ENCODE peak calls at places on chromosomes 13 and 19, in four cellular contexts. One of them, this sample, is unnamed.

GRCh38 chr13:99916366-99917103 is 55.0 kb downstream of the ZIC5 start:
- DNase-seq in H1: no peak
- DNase-seq in HepG2: peak
- DNase-seq in K562: peak
- DNase-seq in this sample: no peak

GRCh38 chr19:35199481-35199880 is 29.1 kb downstream of the FAM187B start:
- DNase-seq in H1: no peak
- DNase-seq in HepG2: no peak
- DNase-seq in K562: no peak
- DNase-seq in this sample: no peak

GRCh38 chr19:53010494-53010893 is 3.2 kb upstream of the ERVV-1 start:
- DNase-seq in H1: no peak
- DNase-seq in HepG2: no peak
- DNase-seq in K562: no peak
- DNase-seq in this sample: peak

GRCh38 chr19:17765069-17765618 is 13.9 kb downstream of the FCHO1 start:
- DNase-seq in H1: no peak
- DNase-seq in HepG2: peak
- DNase-seq in K562: no peak
- DNase-seq in this sample: no peak

GRCh38 chr19:38977445-38978314 is 2.1 kb upstream of the FBXO17 start:
- DNase-seq in H1: no peak
- DNase-seq in HepG2: no peak
- DNase-seq in K562: no peak
- DNase-seq in this sample: no peak

GRCh38 chr19:55616395-55616875 is 7.9 kb downstream of the ZNF784 start:
- DNase-seq in H1: no peak
- DNase-seq in HepG2: no peak
- DNase-seq in K562: no peak
- DNase-seq in this sample: no peak

GRCh38 chr13:99417151-99417820 is 84.0 kb upstream of the TM9SF2 start:
- DNase-seq in H1: no peak
- DNase-seq in HepG2: no peak
- DNase-seq in K562: no peak
- DNase-seq in this sample: peak

GRCh38 chr19:17340302-17340870 is 3.0 kb downstream of the GTPBP3 start:
- DNase-seq in H1: peak
- DNase-seq in HepG2: peak
- DNase-seq in K562: no peak
- DNase-seq in this sample: peak

GRCh38 chr19:1068111-1069001 is 1.4 kb downstream of the ARHGAP45 start:
- DNase-seq in H1: no peak
- DNase-seq in HepG2: no peak
- DNase-seq in K562: no peak
- DNase-seq in this sample: no peak

GRCh38 chr13:87089391-87089790 is 581.8 kb upstream of the SLITRK5 start:
- DNase-seq in H1: no peak
- DNase-seq in HepG2: no peak
- DNase-seq in K562: no peak
- DNase-seq in this sample: no peak

GRCh38 chr13:21061077-21061945 is at the start of gene LATS2:
- DNase-seq in H1: peak
- DNase-seq in HepG2: peak
- DNase-seq in K562: peak
- DNase-seq in this sample: peak

GRCh38 chr19:3178377-3178972 is at the start of gene S1PR4:
- DNase-seq in H1: no peak
- DNase-seq in HepG2: no peak
- DNase-seq in K562: no peak
- DNase-seq in this sample: no peak

GRCh38 chr19:38047641-38048040 is 140.6 kb downstream of the SIPA1L3 start:
- DNase-seq in H1: no peak
- DNase-seq in HepG2: no peak
- DNase-seq in K562: no peak
- DNase-seq in this sample: no peak

GRCh38 chr19:39111593-39112199 is 13.9 kb upstream of the PAK4 start:
- DNase-seq in H1: no peak
- DNase-seq in HepG2: no peak
- DNase-seq in K562: peak
- DNase-seq in this sample: no peak

GRCh38 chr19:55441692-55442321 is 1.3 kb downstream of the SHISA7 start:
- DNase-seq in H1: no peak
- DNase-seq in HepG2: no peak
- DNase-seq in K562: peak
- DNase-seq in this sample: peak

GRCh38 chr13:71979616-71980015 is 112.6 kb upstream of the DACH1 start:
- DNase-seq in H1: no peak
- DNase-seq in HepG2: peak
- DNase-seq in K562: peak
- DNase-seq in this sample: peak

GRCh38 chr13:79593611-79594275 is 112.8 kb downstream of the NDFIP2 start:
- DNase-seq in H1: no peak
- DNase-seq in HepG2: no peak
- DNase-seq in K562: no peak
- DNase-seq in this sample: no peak

DNA sequence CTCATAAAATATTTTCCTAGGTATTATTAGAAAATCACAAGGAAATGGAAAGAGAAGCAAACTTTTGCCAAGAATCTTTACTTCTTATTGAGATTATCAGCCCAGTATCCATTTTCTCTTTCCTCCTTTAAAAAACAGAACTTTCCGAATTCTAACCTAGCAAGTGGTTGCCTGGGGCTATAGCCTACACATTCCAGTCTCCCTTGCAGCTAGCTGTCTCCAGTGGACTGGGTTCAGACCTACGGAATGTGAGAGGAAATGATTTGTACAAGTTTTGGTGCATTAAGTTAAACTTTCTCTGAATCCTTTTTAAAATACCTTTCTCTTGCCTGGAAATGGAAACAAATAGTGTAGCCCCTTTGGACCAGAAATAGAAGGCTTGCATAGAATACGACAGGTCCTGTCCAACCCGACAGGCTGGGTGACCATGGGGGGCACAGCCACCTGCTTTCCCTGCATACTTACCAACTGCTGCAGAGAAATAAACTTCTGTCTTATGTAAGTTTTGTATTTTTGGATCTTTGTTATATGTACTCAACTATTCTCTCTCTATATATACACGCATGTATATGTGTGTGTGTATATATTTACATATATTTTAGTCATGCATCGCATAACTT is 185.9 kb downstream of the NALCN start:
- DNase-seq in H1: no peak
- DNase-seq in HepG2: no peak
- DNase-seq in K562: no peak
- DNase-seq in this sample: no peak
- TF ChIP-seq SP1 in H1: no peak
- TF ChIP-seq SP1 in HepG2: no peak
- TF ChIP-seq SP1 in K562: no peak
- TF ChIP-seq SP1 in this sample: no peak

GRCh38 chr13:110208116-110208515 is 98.8 kb downstream of the COL4A1 start:
- DNase-seq in H1: no peak
- DNase-seq in HepG2: no peak
- DNase-seq in K562: no peak
- DNase-seq in this sample: no peak

GRCh38 chr13:110210604-110210985 is 96.4 kb downstream of the COL4A1 start:
- DNase-seq in H1: no peak
- DNase-seq in HepG2: no peak
- DNase-seq in K562: no peak
- DNase-seq in this sample: no peak

GRCh38 chr13:110209950-110210603 is 96.9 kb downstream of the COL4A1 start:
- DNase-seq in H1: no peak
- DNase-seq in HepG2: no peak
- DNase-seq in K562: no peak
- DNase-seq in this sample: no peak

GRCh38 chr13:110211046-110211445 is 95.9 kb downstream of the COL4A1 start:
- DNase-seq in H1: no peak
- DNase-seq in HepG2: no peak
- DNase-seq in K562: no peak
- DNase-seq in this sample: no peak

DNA sequence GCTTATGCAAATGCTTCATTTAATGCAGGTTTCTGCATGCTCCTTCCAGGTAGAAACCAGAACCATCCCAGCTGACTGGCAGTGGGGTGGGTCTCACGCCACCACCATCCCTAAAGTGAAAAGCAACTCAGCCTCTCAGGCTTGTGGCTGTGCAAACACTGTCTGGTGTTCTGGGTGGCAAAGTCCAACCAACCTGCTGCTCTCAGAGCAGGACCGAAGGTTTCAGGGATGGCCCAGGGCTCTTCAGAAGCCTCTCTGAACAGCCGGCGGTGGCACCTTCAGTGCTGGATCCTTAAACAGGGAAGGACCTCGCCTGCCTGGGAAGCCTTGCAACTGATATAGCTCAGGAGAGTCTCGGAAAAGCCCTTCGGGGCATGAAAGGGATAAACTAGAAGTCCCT is 100.8 kb downstream of the COL4A1 start:
- DNase-seq in H1: no peak
- DNase-seq in HepG2: peak
- DNase-seq in K562: no peak
- DNase-seq in this sample: no peak
- TF ChIP-seq JUN in H1: no peak
- TF ChIP-seq JUN in HepG2: no peak
- TF ChIP-seq JUN in K562: no peak
- TF ChIP-seq JUN in this sample: no peak

GRCh38 chr13:41944229-41944628 is 16.7 kb downstream of the VWA8 start:
- DNase-seq in H1: no peak
- DNase-seq in HepG2: no peak
- DNase-seq in K562: no peak
- DNase-seq in this sample: no peak

GRCh38 chr13:41941174-41941573 is 19.7 kb downstream of the VWA8 start:
- DNase-seq in H1: no peak
- DNase-seq in HepG2: no peak
- DNase-seq in K562: peak
- DNase-seq in this sample: no peak

GRCh38 chr13:41944635-41945401 is 16.1 kb downstream of the VWA8 start:
- DNase-seq in H1: no peak
- DNase-seq in HepG2: peak
- DNase-seq in K562: no peak
- DNase-seq in this sample: no peak

GRCh38 chr13:41939403-41939802 is 21.5 kb downstream of the VWA8 start:
- DNase-seq in H1: no peak
- DNase-seq in HepG2: no peak
- DNase-seq in K562: no peak
- DNase-seq in this sample: no peak

GRCh38 chr13:41942462-41943094 is 18.3 kb downstream of the VWA8 start:
- DNase-seq in H1: no peak
- DNase-seq in HepG2: no peak
- DNase-seq in K562: peak
- DNase-seq in this sample: peak
- TF ChIP-seq SP1 in H1: no peak
- TF ChIP-seq SP1 in HepG2: no peak
- TF ChIP-seq SP1 in K562: no peak
- TF ChIP-seq SP1 in this sample: no peak

GRCh38 chr13:48176781-48177180 is 56.2 kb upstream of the ITM2B start:
- DNase-seq in H1: no peak
- DNase-seq in HepG2: no peak
- DNase-seq in K562: no peak
- DNase-seq in this sample: no peak
- TF ChIP-seq JUN in H1: no peak
- TF ChIP-seq JUN in HepG2: no peak
- TF ChIP-seq JUN in K562: no peak
- TF ChIP-seq JUN in this sample: no peak